ENCODE peak calls at places on chromosome 17, in ten cellular contexts. R is progenitor cell of endocrine pancreas; V is activated CD4-positive, CD25-positive, alpha-beta regulatory T cell treated with anti-CD3 and anti-CD28 coated beads, Interleukin-2, amount 50 U/mL, for 72 hours; Z is AG04450; A is posterior vena cava; M is NCI-H187; N is neural progenitor cell; U is amygdala; L is GM13976; X is effector memory CD8-positive, alpha-beta T cell. D is an unnamed sample.

GRCh38 chr17:70794757-70795156 is 625.4 kb downstream of the KCNJ2 start:
- DNase-seq in R (no peak), V (no peak), Z (no peak), A (no peak), M (no peak), N (no peak), U (no peak), L (no peak), X (no peak), D (no peak)

GRCh38 chr17:79707931-79708891 is 22.5 kb upstream of the ENPP7 start:
- DNase-seq in R (peak; percentile 56), V (peak; percentile 72), Z (no peak), A (no peak), M (peak; percentile 34), N (peak; percentile 76), U (peak; percentile 62), L (peak; percentile 84), X (peak; percentile 48), D (peak; percentile 2)

GRCh38 chr17:67544364-67544763 is 167.3 kb downstream of the PITPNC1 start:
- DNase-seq in R (no peak), V (no peak), Z (no peak), A (no peak), M (no peak), N (no peak), U (peak; percentile 16), L (no peak), X (no peak), D (no peak)

GRCh38 chr17:2468270-2468669 is 43.4 kb downstream of the METTL16 start:
- DNase-seq in R (no peak), V (no peak), Z (peak; percentile 87), A (no peak), M (no peak), N (no peak), U (no peak), L (no peak), X (no peak), D (no peak)

GRCh38 chr17:45370949-45371413 is 54.2 kb upstream of the MAP3K14 start:
- DNase-seq in R (no peak), V (no peak), Z (no peak), A (no peak), M (no peak), N (no peak), U (no peak), L (no peak), X (no peak), D (no peak)

GRCh38 chr17:15006421-15006820 is 258.7 kb downstream of the PMP22 start:
- DNase-seq in R (no peak), V (no peak), Z (no peak), A (no peak), M (no peak), N (no peak), U (no peak), L (no peak), X (no peak), D (no peak)

GRCh38 chr17:82274134-82275020 is 877 bp upstream of the CSNK1D start:
- DNase-seq in R (no peak), V (no peak), Z (no peak), A (no peak), M (no peak), N (no peak), U (no peak), L (no peak), X (no peak), D (no peak)

GRCh38 chr17:42052478-42052877 is 2.1 kb upstream of the C17orf113 start:
- DNase-seq in R (no peak), V (no peak), Z (no peak), A (no peak), M (no peak), N (no peak), U (no peak), L (no peak), X (no peak), D (no peak)

GRCh38 chr17:28173801-28174200 is 131.3 kb downstream of the NLK start:
- DNase-seq in R (no peak), V (no peak), Z (no peak), A (no peak), M (no peak), N (no peak), U (no peak), L (no peak), X (no peak), D (no peak)

GRCh38 chr17:77999413-78000173 is 41.1 kb downstream of the TNRC6C start:
- DNase-seq in R (no peak), V (no peak), Z (no peak), A (no peak), M (no peak), N (no peak), U (no peak), L (no peak), X (no peak), D (no peak)

GRCh38 chr17:73691321-73691766 is 47.1 kb upstream of the SDK2 start:
- DNase-seq in R (no peak), V (no peak), Z (no peak), A (no peak), M (no peak), N (no peak), U (no peak), L (no peak), X (no peak), D (no peak)

GRCh38 chr17:42183741-42184711 is 1.2 kb downstream of the HCRT start:
- DNase-seq in R (peak; percentile 79), V (peak; percentile 90), Z (peak; percentile 21), A (peak; percentile 92), M (peak; percentile 40), N (peak; percentile 95), U (peak; percentile 78), L (peak; percentile 96), X (peak; percentile 81), D (no peak)

GRCh38 chr17:5610956-5611355 is 26.6 kb upstream of the NLRP1 start:
- DNase-seq in R (no peak), V (no peak), Z (no peak), A (no peak), M (no peak), N (no peak), U (no peak), L (no peak), X (no peak), D (no peak)

GRCh38 chr17:72423286-72423589 is 302.4 kb downstream of the SOX9 start:
- DNase-seq in R (no peak), V (no peak), Z (no peak), A (no peak), M (no peak), N (no peak), U (no peak), L (no peak), X (no peak), D (no peak)

GRCh38 chr17:27362503-27362902 is 68.6 kb downstream of the WSB1 start:
- DNase-seq in R (no peak), V (no peak), Z (no peak), A (no peak), M (no peak), N (no peak), U (no peak), L (no peak), X (no peak), D (no peak)

GRCh38 chr17:73604046-73604445 is 40.2 kb downstream of the SDK2 start:
- DNase-seq in R (no peak), V (no peak), Z (no peak), A (no peak), M (no peak), N (no peak), U (no peak), L (no peak), X (no peak), D (no peak)

GRCh38 chr17:31394544-31394943 is 3.1 kb downstream of the RAB11FIP4 start:
- DNase-seq in R (peak; percentile 84), V (no peak), Z (peak; percentile 57), A (peak; percentile 90), M (no peak), N (peak; percentile 90), U (peak; percentile 64), L (peak; percentile 73), X (no peak), D (peak; percentile 14)

GRCh38 chr17:55238931-55239297 is 25.8 kb upstream of the HLF start:
- DNase-seq in R (no peak), V (no peak), Z (no peak), A (no peak), M (no peak), N (peak; percentile 42), U (peak; percentile 52), L (no peak), X (no peak), D (no peak)

GRCh38 chr17:82334622-82335394 is 1.2 kb upstream of the SECTM1 start:
- DNase-seq in R (no peak), V (no peak), Z (no peak), A (no peak), M (no peak), N (no peak), U (no peak), L (no peak), X (no peak), D (no peak)

GRCh38 chr17:2972749-2973148 is 90.7 kb downstream of the OR1D5 start:
- DNase-seq in R (no peak), V (no peak), Z (no peak), A (no peak), M (no peak), N (no peak), U (no peak), L (no peak), X (no peak), D (no peak)

GRCh38 chr17:80694085-80694991 is 149.7 kb downstream of the RPTOR start:
- DNase-seq in R (no peak), V (no peak), Z (no peak), A (no peak), M (peak; percentile 79), N (no peak), U (no peak), L (no peak), X (no peak), D (no peak)

D was measured in amniotic stem cell.